ENCODE peak calls at places on chromosomes 4 and X, in six cellular contexts. M, K, H, E, V and T are unnamed samples.

GRCh38 chr4:67727124-67727850 is 26.3 kb upstream of the UBA6 start:
- DNase-seq in M (no peak), K (no peak), H (no peak), E (peak), V (no peak), T (no peak)

GRCh38 chr4:110540606-110541440 is 64.9 kb downstream of the ENPEP start:
- DNase-seq in M (no peak), K (peak), H (no peak), E (peak), V (no peak), T (no peak)

GRCh38 chrX:130114141-130114561 is 3.9 kb upstream of the ELF4 start:
- DNase-seq in M (no peak), K (no peak), H (no peak), E (no peak), V (no peak), T (no peak)

GRCh38 chr4:36385951-36386561 is 104.6 kb downstream of the DTHD1 start:
- DNase-seq in M (no peak), K (no peak), H (no peak), E (no peak), V (no peak), T (no peak)

GRCh38 chr4:8690811-8691775 is 98.5 kb downstream of the CPZ start:
- DNase-seq in M (no peak), K (no peak), H (no peak), E (no peak), V (no peak), T (no peak)

GRCh38 chr4:16608123-16608522 is 290.3 kb downstream of the LDB2 start:
- DNase-seq in M (no peak), K (no peak), H (no peak), E (peak), V (no peak), T (no peak)

GRCh38 chr4:61210186-61210939 is 10.2 kb downstream of the ADGRL3 start:
- DNase-seq in M (no peak), K (no peak), H (no peak), E (no peak), V (no peak), T (no peak)

GRCh38 chr4:13547563-13548041 is 3.3 kb upstream of the NKX3-2 start:
- DNase-seq in M (no peak), K (no peak), H (peak), E (no peak), V (no peak), T (no peak)

GRCh38 chr4:44660396-44660795 is 9.0 kb upstream of the YIPF7 start:
- DNase-seq in M (no peak), K (no peak), H (no peak), E (no peak), V (no peak), T (no peak)

GRCh38 chr4:169202143-169202699 is 68.5 kb downstream of the SH3RF1 start:
- DNase-seq in M (no peak), K (no peak), H (no peak), E (peak), V (no peak), T (no peak)

GRCh38 chrX:110322603-110323002 is 4.7 kb upstream of the AMMECR1 start:
- DNase-seq in M (no peak), K (no peak), H (no peak), E (no peak), V (no peak), T (no peak)

GRCh38 chr4:166838975-166839614 is 395.2 kb downstream of the SPOCK3 start:
- DNase-seq in M (no peak), K (no peak), H (no peak), E (no peak), V (no peak), T (no peak)

GRCh38 chr4:4717692-4718091 is 141.8 kb upstream of the MSX1 start:
- DNase-seq in M (no peak), K (no peak), H (no peak), E (no peak), V (no peak), T (no peak)

GRCh38 chr4:183620421-183620820 is 38.6 kb downstream of the RWDD4 start:
- DNase-seq in M (no peak), K (no peak), H (no peak), E (no peak), V (no peak), T (no peak)

GRCh38 chr4:123826896-123827295 is 430.3 kb downstream of the SPRY1 start:
- DNase-seq in M (no peak), K (no peak), H (no peak), E (peak), V (peak), T (no peak)

GRCh38 chr4:26022346-26022891 is 108.4 kb downstream of the SMIM20 start:
- DNase-seq in M (no peak), K (peak), H (no peak), E (peak), V (no peak), T (no peak)

GRCh38 chr4:48428926-48429325 is 54.2 kb upstream of the SLC10A4 start:
- DNase-seq in M (no peak), K (no peak), H (no peak), E (no peak), V (no peak), T (no peak)

GRCh38 chrX:72041166-72041565 is 90.5 kb downstream of the RTL5 start:
- DNase-seq in M (no peak), K (no peak), H (no peak), E (no peak), V (no peak), T (peak)

GRCh38 chrX:30183554-30183953 is 31.8 kb upstream of the MAGEB2 start:
- DNase-seq in M (no peak), K (no peak), H (no peak), E (no peak), V (no peak), T (no peak)

GRCh38 chr4:6540879-6541278 is 34.1 kb upstream of the MAN2B2 start:
- DNase-seq in M (no peak), K (no peak), H (no peak), E (no peak), V (no peak), T (no peak)

GRCh38 chr4:16176621-16177020 is 49.6 kb downstream of the TAPT1 start:
- DNase-seq in M (no peak), K (no peak), H (no peak), E (no peak), V (no peak), T (no peak)

GRCh38 chr4:48774760-48775398 is 5.2 kb downstream of the FRYL start:
- DNase-seq in M (no peak), K (no peak), H (no peak), E (no peak), V (no peak), T (no peak)

GRCh38 chr4:132230025-132230424 is 919.1 kb upstream of the PCDH10 start:
- DNase-seq in M (no peak), K (no peak), H (no peak), E (no peak), V (no peak), T (no peak)

GRCh38 chrX:130005408-130005807 is 23.0 kb downstream of the BCORL1 start:
- DNase-seq in M (no peak), K (no peak), H (no peak), E (no peak), V (no peak), T (no peak)

GRCh38 chr4:40515037-40515397 is 114.6 kb downstream of the RBM47 start:
- DNase-seq in M (no peak), K (no peak), H (no peak), E (no peak), V (no peak), T (no peak)

GRCh38 chr4:47213106-47213505 is 181.7 kb downstream of the GABRB1 start:
- DNase-seq in M (no peak), K (no peak), H (no peak), E (no peak), V (no peak), T (peak)

GRCh38 chr4:102786279-102786678 is 25.5 kb upstream of the MANBA start:
- DNase-seq in M (no peak), K (no peak), H (peak), E (no peak), V (no peak), T (no peak)

GRCh38 chrX:119479845-119480244 is 11.6 kb downstream of the SLC25A5 start:
- DNase-seq in M (no peak), K (no peak), H (no peak), E (no peak), V (no peak), T (no peak)

GRCh38 chrX:50913520-50913919 is 3.0 kb downstream of the BMP15 start:
- DNase-seq in M (no peak), K (no peak), H (no peak), E (peak), V (no peak), T (no peak)

GRCh38 chrX:65598559-65599147 is 64.1 kb upstream of the LAS1L start:
- DNase-seq in M (no peak), K (no peak), H (no peak), E (no peak), V (no peak), T (no peak)

GRCh38 chr4:64767547-64767946 is 358.3 kb upstream of the TECRL start:
- DNase-seq in M (no peak), K (no peak), H (no peak), E (no peak), V (no peak), T (no peak)

GRCh38 chr4:95049838-95050237 is 292.1 kb downstream of the BMPR1B start:
- DNase-seq in M (no peak), K (no peak), H (peak), E (no peak), V (no peak), T (no peak)

GRCh38 chr4:5900844-5901243 is 8.0 kb upstream of the CRMP1 start:
- DNase-seq in M (no peak), K (no peak), H (no peak), E (no peak), V (no peak), T (no peak)

GRCh38 chr4:74335341-74336019 is 27.2 kb downstream of the EPGN start:
- DNase-seq in M (no peak), K (no peak), H (no peak), E (no peak), V (no peak), T (no peak)

GRCh38 chrX:23736030-23736429 is 7.0 kb downstream of the ACOT9 start:
- DNase-seq in M (no peak), K (no peak), H (no peak), E (no peak), V (no peak), T (no peak)

GRCh38 chrX:6228720-6229119 is at the start of gene NLGN4X:
- DNase-seq in M (no peak), K (no peak), H (peak), E (no peak), V (no peak), T (no peak)

GRCh38 chrX:41516995-41517660 is 70.0 kb downstream of the NYX start:
- DNase-seq in M (no peak), K (no peak), H (no peak), E (no peak), V (no peak), T (no peak)

GRCh38 chr4:67234296-67234695 is 311.0 kb downstream of the CENPC start:
- DNase-seq in M (no peak), K (no peak), H (no peak), E (no peak), V (no peak), T (no peak)

GRCh38 chrX:65706041-65706828 is 38.8 kb downstream of the MSN start:
- DNase-seq in M (no peak), K (no peak), H (peak), E (peak), V (no peak), T (no peak)

GRCh38 chr4:71230613-71231012 is 108.2 kb upstream of the SLC4A4 start:
- DNase-seq in M (no peak), K (no peak), H (no peak), E (no peak), V (no peak), T (no peak)

GRCh38 chr4:71230258-71230594 is 108.6 kb upstream of the SLC4A4 start:
- DNase-seq in M (no peak), K (no peak), H (no peak), E (no peak), V (no peak), T (no peak)

GRCh38 chr4:71231073-71231752 is 107.6 kb upstream of the SLC4A4 start:
- DNase-seq in M (no peak), K (no peak), H (peak), E (no peak), V (peak), T (peak)

GRCh38 chr4:71232846-71233245 is 106.0 kb upstream of the SLC4A4 start:
- DNase-seq in M (no peak), K (no peak), H (no peak), E (no peak), V (no peak), T (no peak)

DNA sequence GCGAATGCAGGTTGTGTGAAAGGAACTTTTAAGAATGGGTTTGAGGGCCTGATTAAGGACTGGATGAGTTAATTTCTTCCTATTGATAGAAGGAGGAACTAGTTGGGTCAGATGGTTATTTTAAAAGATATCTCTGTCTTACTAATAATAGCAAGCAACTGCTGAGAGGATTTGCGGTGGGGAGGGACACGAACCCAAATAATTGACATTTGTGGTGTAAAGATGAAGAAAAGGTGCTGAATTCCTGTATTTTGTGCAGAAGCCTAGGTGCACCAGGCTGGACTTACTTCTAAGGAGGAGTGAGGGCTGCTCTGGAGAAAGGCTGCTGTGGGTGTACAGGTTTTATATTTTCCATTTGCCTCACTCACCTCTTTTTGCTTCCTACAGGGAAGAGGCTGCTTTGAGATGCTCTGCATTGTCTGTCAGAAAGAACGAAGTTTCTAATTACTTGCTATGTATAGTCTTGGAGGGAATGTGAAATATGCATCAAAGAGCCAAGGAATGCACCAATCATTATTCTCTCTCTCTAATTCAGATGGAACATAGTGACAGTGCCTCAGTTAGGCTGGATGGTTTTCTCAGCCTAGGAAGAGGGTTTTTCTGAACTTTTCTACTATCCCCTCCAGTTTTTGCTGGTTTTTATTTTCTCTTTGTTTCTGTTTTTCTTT is 106.9 kb upstream of the SLC4A4 start:
- DNase-seq in M (no peak), K (no peak), H (no peak), E (no peak), V (no peak), T (no peak)
- H3K4me3 ChIP-seq in M (no peak), K (no peak), H (no peak), E (no peak), V (no peak), T (no peak)

GRCh38 chr4:71487324-71487677 is 148.5 kb downstream of the SLC4A4 start:
- DNase-seq in M (no peak), K (no peak), H (peak), E (no peak), V (peak), T (no peak)
- H3K4me3 ChIP-seq in M (no peak), K (no peak), H (no peak), E (no peak), V (no peak), T (no peak)

GRCh38 chr4:89283226-89283974 is 24.2 kb downstream of the GPRIN3 start:
- DNase-seq in M (no peak), K (no peak), H (no peak), E (no peak), V (no peak), T (no peak)

GRCh38 chr4:89285735-89286134 is 21.9 kb downstream of the GPRIN3 start:
- DNase-seq in M (no peak), K (no peak), H (no peak), E (no peak), V (no peak), T (no peak)

GRCh38 chr4:89287945-89288344 is 19.7 kb downstream of the GPRIN3 start:
- DNase-seq in M (no peak), K (no peak), H (no peak), E (no peak), V (no peak), T (no peak)

GRCh38 chr4:89283975-89284556 is 23.5 kb downstream of the GPRIN3 start:
- DNase-seq in M (no peak), K (no peak), H (no peak), E (no peak), V (no peak), T (no peak)

DNA sequence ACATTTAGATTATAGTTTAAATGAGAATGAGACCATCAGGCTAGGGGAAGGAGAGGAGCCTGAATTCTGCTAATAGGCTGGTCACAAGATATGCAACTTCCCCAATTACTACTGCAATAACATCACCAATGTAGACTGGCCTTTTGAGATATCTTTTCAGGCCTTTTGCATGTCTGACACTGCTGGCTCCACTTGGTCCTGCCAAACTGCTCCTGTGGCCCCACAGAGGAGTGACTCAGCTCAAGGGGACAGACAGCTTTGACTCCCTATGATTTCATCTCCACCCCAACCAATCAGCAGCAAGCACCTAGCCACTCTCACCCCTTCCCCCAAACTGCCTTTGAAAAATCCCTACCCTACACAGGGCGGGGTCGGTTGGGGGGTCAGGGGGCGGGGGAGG is 22.8 kb downstream of the GPRIN3 start:
- DNase-seq in M (no peak), K (no peak), H (no peak), E (no peak), V (no peak), T (no peak)
- H3K4me3 ChIP-seq in M (no peak), K (no peak), H (no peak), E (no peak), V (no peak), T (no peak)

GRCh38 chr4:99463566-99463965 is 28.4 kb upstream of the ADH7 start:
- DNase-seq in M (no peak), K (no peak), H (no peak), E (no peak), V (no peak), T (no peak)

GRCh38 chr4:99468891-99469290 is 33.7 kb upstream of the ADH7 start:
- DNase-seq in M (no peak), K (no peak), H (no peak), E (no peak), V (no peak), T (no peak)

GRCh38 chr4:99471896-99472295 is 36.8 kb upstream of the ADH7 start:
- DNase-seq in M (no peak), K (no peak), H (no peak), E (no peak), V (no peak), T (no peak)

GRCh38 chr4:99471349-99471748 is 36.2 kb upstream of the ADH7 start:
- DNase-seq in M (no peak), K (no peak), H (no peak), E (no peak), V (no peak), T (no peak)

GRCh38 chr4:99467908-99468307 is 32.8 kb upstream of the ADH7 start:
- DNase-seq in M (no peak), K (no peak), H (no peak), E (no peak), V (no peak), T (no peak)
- H3K4me3 ChIP-seq in M (no peak), K (no peak), H (no peak), E (no peak), V (no peak), T (no peak)

GRCh38 chr4:118836763-118837507 is 1.0 kb upstream of the SEC24D start:
- DNase-seq in M (no peak), K (no peak), H (no peak), E (no peak), V (no peak), T (no peak)

GRCh38 chr4:118835896-118836762 is at the start of gene SEC24D:
- DNase-seq in M (peak), K (no peak), H (peak), E (peak), V (peak), T (peak)

GRCh38 chr4:118833192-118833820 is 2.6 kb downstream of the SEC24D start:
- DNase-seq in M (no peak), K (no peak), H (no peak), E (no peak), V (no peak), T (no peak)

GRCh38 chr4:118834960-118835895 is 698 bp downstream of the SEC24D start:
- DNase-seq in M (peak), K (peak), H (peak), E (peak), V (peak), T (peak)

DNA sequence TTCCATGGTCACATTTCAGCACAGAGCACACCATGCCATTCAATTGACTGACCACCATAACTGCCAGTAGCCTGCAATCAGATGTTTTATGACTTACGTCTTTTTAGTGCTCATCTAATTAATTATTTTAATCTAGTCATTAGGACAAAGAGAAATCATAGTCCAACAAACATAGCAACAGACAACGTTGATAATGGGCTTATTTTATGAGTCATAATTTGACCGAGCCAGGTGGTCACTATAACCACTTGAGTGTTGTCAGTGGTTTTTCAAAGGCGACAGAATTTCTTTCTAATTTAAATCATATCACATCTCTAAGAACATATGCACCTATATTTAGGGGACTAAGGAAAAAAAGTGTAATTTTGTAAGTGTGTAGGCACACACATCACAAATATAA is 1.9 kb downstream of the SEC24D start:
- DNase-seq in M (no peak), K (no peak), H (no peak), E (no peak), V (no peak), T (no peak)
- H3K4me3 ChIP-seq in M (no peak), K (peak), H (no peak), E (peak), V (no peak), T (peak)

DNA sequence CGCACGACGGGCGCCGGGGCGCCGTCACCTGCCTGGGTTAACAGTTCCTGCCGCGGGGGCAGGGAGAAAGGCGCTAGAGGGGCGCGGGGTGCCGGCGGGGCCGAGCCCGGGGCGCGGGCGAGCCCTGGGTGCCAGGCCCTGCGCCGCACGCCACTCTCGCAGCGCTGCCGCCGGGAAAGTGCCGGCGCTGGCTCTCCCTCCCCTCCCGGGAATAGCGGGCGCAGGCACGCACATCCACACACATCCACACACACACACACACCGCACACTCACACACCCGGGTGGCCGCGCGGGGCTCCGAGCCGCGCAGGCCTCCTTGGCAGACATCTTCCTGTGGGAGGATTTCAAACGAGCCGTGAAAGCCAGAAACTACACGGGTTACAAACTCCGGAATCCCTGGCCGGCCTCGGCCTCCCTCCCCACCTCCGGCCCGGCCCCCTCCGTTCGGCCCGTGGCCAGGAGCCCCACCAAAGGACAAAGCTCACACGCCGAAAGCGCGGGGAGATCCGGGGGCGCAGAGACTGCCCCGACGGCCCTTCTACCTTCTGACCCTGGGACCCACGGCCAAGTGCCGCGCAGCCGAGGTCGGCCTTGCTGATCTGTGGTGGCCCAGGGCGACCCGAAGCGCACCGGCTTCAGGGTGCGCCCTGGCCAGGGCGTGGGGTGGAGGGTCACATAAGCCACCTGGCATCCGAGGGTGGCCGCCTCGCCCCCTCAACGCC is 92.3 kb downstream of the BCOR start:
- DNase-seq in M (no peak), K (no peak), H (no peak), E (no peak), V (no peak), T (no peak)
- H3K4me3 ChIP-seq in M (no peak), K (no peak), H (no peak), E (no peak), V (no peak), T (no peak)